ENCODE peak calls at places on chromosomes 13 and 19, in ten cellular contexts. F, X, T, A, Q, Z, V, I, W and M are unnamed samples.
A peak's percentile ranks its signal among the peaks of the same experiment; 100 is the strongest.

GRCh38 chr19:38304866-38305429 is 897 bp downstream of the C19orf33 start:
- DNase-seq in F (peak; percentile 98), X (no peak), T (peak; percentile 46), A (no peak), Q (no peak), Z (no peak), V (no peak), I (no peak), W (no peak), M (no peak)

GRCh38 chr19:54100560-54100959 is at the start of gene OSCAR:
- DNase-seq in F (peak; percentile 31), X (no peak), T (no peak), A (no peak), Q (no peak), Z (no peak), V (no peak), I (no peak), W (no peak), M (no peak)

GRCh38 chr19:15815306-15815705 is at the start of gene OR10H1:
- DNase-seq in F (peak; percentile 31), X (no peak), T (no peak), A (no peak), Q (no peak), Z (no peak), V (no peak), I (no peak), W (no peak), M (no peak)

GRCh38 chr13:26926371-26926770 is 165.8 kb upstream of the GPR12 start:
- DNase-seq in F (no peak), X (no peak), T (no peak), A (no peak), Q (no peak), Z (no peak), V (no peak), I (no peak), W (no peak), M (no peak)

GRCh38 chr19:6890938-6891337 is 3.6 kb downstream of the ADGRE1 start:
- DNase-seq in F (no peak), X (peak; percentile 11), T (no peak), A (no peak), Q (no peak), Z (no peak), V (no peak), I (no peak), W (no peak), M (no peak)

GRCh38 chr13:98570929-98571372 is 6.0 kb downstream of the STK24 start:
- DNase-seq in F (peak; percentile 96), X (no peak), T (no peak), A (no peak), Q (no peak), Z (no peak), V (no peak), I (no peak), W (peak; percentile 35), M (no peak)

GRCh38 chr19:50702870-50703829 is 16.5 kb downstream of the SHANK1 start:
- DNase-seq in F (no peak), X (no peak), T (no peak), A (no peak), Q (no peak), Z (no peak), V (no peak), I (no peak), W (no peak), M (no peak)

GRCh38 chr19:18469245-18470107 is 31.5 kb upstream of the ISYNA1 start:
- DNase-seq in F (peak; percentile 61), X (peak; percentile 62), T (peak; percentile 33), A (peak; percentile 71), Q (peak; percentile 48), Z (peak; percentile 4), V (peak; percentile 19), I (peak; percentile 38), W (peak; percentile 67), M (no peak)

GRCh38 chr19:13029893-13030292 is 34.6 kb downstream of the NFIX start:
- DNase-seq in F (peak; percentile 21), X (no peak), T (no peak), A (no peak), Q (no peak), Z (peak; percentile 52), V (peak; percentile 47), I (no peak), W (no peak), M (no peak)

GRCh38 chr13:23289917-23290357 is 109.2 kb downstream of the SGCG start:
- DNase-seq in F (no peak), X (no peak), T (peak; percentile 48), A (no peak), Q (no peak), Z (no peak), V (no peak), I (no peak), W (no peak), M (no peak)

GRCh38 chr19:46944918-46945628 is 74.6 kb upstream of the NPAS1 start:
- DNase-seq in F (peak; percentile 41), X (no peak), T (no peak), A (no peak), Q (no peak), Z (peak; percentile 52), V (peak; percentile 32), I (no peak), W (peak; percentile 58), M (peak; percentile 76)

GRCh38 chr13:113017506-113018215 is 48.6 kb downstream of the MCF2L start:
- DNase-seq in F (no peak), X (no peak), T (no peak), A (no peak), Q (no peak), Z (no peak), V (no peak), I (no peak), W (no peak), M (no peak)

GRCh38 chr19:56838930-56839664 is 1.4 kb downstream of the PEG3 start:
- DNase-seq in F (no peak), X (no peak), T (no peak), A (no peak), Q (no peak), Z (peak; percentile 100), V (peak; percentile 97), I (no peak), W (peak; percentile 95), M (peak; percentile 98)

GRCh38 chr13:99340638-99341037 is 33.4 kb upstream of the GPR183 start:
- DNase-seq in F (no peak), X (no peak), T (no peak), A (no peak), Q (no peak), Z (no peak), V (no peak), I (no peak), W (no peak), M (no peak)

GRCh38 chr13:48828962-48829405 is 146.7 kb upstream of the FNDC3A start:
- DNase-seq in F (peak; percentile 80), X (no peak), T (no peak), A (no peak), Q (no peak), Z (no peak), V (no peak), I (no peak), W (no peak), M (no peak)

GRCh38 chr13:75455962-75456361 is 26.0 kb downstream of the TBC1D4 start:
- DNase-seq in F (no peak), X (no peak), T (no peak), A (no peak), Q (no peak), Z (no peak), V (no peak), I (no peak), W (no peak), M (no peak)

GRCh38 chr19:16449330-16449961 is 22.3 kb downstream of the EPS15L1 start:
- DNase-seq in F (no peak), X (no peak), T (no peak), A (no peak), Q (no peak), Z (no peak), V (no peak), I (no peak), W (no peak), M (no peak)

GRCh38 chr19:39515551-39516191 is 732 bp downstream of the SELENOV start:
- DNase-seq in F (no peak), X (no peak), T (no peak), A (no peak), Q (no peak), Z (no peak), V (no peak), I (no peak), W (no peak), M (no peak)

GRCh38 chr19:5170329-5170745 is 170.3 kb downstream of the PTPRS start:
- DNase-seq in F (no peak), X (peak; percentile 37), T (no peak), A (no peak), Q (peak; percentile 26), Z (no peak), V (no peak), I (peak; percentile 13), W (no peak), M (no peak)

GRCh38 chr13:24511824-24512207 is 762 bp downstream of the PARP4 start:
- DNase-seq in F (no peak), X (no peak), T (peak; percentile 2), A (no peak), Q (no peak), Z (no peak), V (no peak), I (no peak), W (no peak), M (no peak)

GRCh38 chr19:18419699-18420460 is 682 bp downstream of the SSBP4 start:
- DNase-seq in F (peak; percentile 49), X (no peak), T (no peak), A (peak; percentile 53), Q (no peak), Z (no peak), V (no peak), I (no peak), W (no peak), M (peak; percentile 75)

GRCh38 chr19:34512254-34512796 is 30.8 kb downstream of the WTIP start:
- DNase-seq in F (peak; percentile 31), X (no peak), T (no peak), A (no peak), Q (no peak), Z (no peak), V (no peak), I (no peak), W (no peak), M (no peak)

GRCh38 chr19:55809381-55810058 is 22.3 kb downstream of the NLRP11 start:
- DNase-seq in F (peak; percentile 94), X (no peak), T (peak; percentile 69), A (no peak), Q (no peak), Z (no peak), V (no peak), I (no peak), W (no peak), M (peak; percentile 35)

GRCh38 chr13:23617551-23618014 is 47.4 kb downstream of the TNFRSF19 start:
- DNase-seq in F (no peak), X (no peak), T (no peak), A (no peak), Q (no peak), Z (no peak), V (no peak), I (no peak), W (no peak), M (no peak)

GRCh38 chr19:33152178-33152577 is 20.3 kb downstream of the WDR88 start:
- DNase-seq in F (no peak), X (no peak), T (no peak), A (no peak), Q (no peak), Z (no peak), V (no peak), I (no peak), W (no peak), M (no peak)

GRCh38 chr13:111893607-111894443 is 173.1 kb upstream of the SOX1 start:
- DNase-seq in F (no peak), X (no peak), T (no peak), A (no peak), Q (no peak), Z (no peak), V (no peak), I (no peak), W (no peak), M (no peak)

GRCh38 chr13:91017031-91017668 is 330.3 kb upstream of the MIR17HG start:
- DNase-seq in F (peak; percentile 52), X (no peak), T (peak; percentile 72), A (peak; percentile 20), Q (no peak), Z (no peak), V (no peak), I (no peak), W (no peak), M (no peak)

GRCh38 chr13:111153279-111153976 is 38.3 kb downstream of the ARHGEF7 start:
- DNase-seq in F (peak; percentile 90), X (peak; percentile 96), T (peak; percentile 86), A (peak; percentile 69), Q (peak; percentile 90), Z (peak; percentile 91), V (peak; percentile 90), I (peak; percentile 88), W (peak; percentile 94), M (peak; percentile 89)